ENCODE peak calls at places on chromosomes 2 and 18, in six cellular contexts. E is heart right ventricle, Y is hippocampal formation, U is NCI-H510A treated with DMSO at 0.1 percent for 48 hours, H is AG04450, Z is DMS 273 treated with DMSO at 0.1 percent for 48 hours. I is an unnamed sample.
A peak's percentile ranks its signal among the peaks of the same experiment; 100 is the strongest.

GRCh38 chr2:218368621-218369153 is 12.0 kb downstream of the CATIP start:
- DNase-seq in U (peak; percentile 79), E (peak; percentile 50), H (no peak), Y (no peak), Z (no peak), I (peak; percentile 57)

GRCh38 chr2:124283090-124283489 is 258.0 kb downstream of the CNTNAP5 start:
- DNase-seq in Z (no peak), U (peak; percentile 67), E (no peak), Y (no peak), H (no peak), I (no peak)

GRCh38 chr18:40365526-40365925 is 1589.5 kb upstream of the PIK3C3 start:
- DNase-seq in H (no peak), U (no peak), E (no peak), Z (no peak), Y (no peak), I (no peak)

GRCh38 chr2:30230855-30231725 is at the start of gene LBH:
- DNase-seq in Y (peak; percentile 69), E (peak; percentile 92), U (peak; percentile 19), Z (no peak), H (peak; percentile 85), I (peak; percentile 92)

GRCh38 chr2:88016948-88017779 is 817 bp upstream of the RNU2-63P start:
- DNase-seq in U (no peak), Y (no peak), H (no peak), Z (peak; percentile 29), E (no peak), I (peak; percentile 68)

GRCh38 chr18:22935431-22935830 is 2.3 kb downstream of the RBBP8 start:
- DNase-seq in Y (no peak), U (no peak), E (no peak), H (no peak), Z (no peak), I (no peak)

GRCh38 chr18:31977270-31977872 is 34.4 kb upstream of the TRAPPC8 start:
- DNase-seq in U (no peak), H (peak; percentile 27), Y (peak; percentile 20), Z (peak; percentile 36), E (peak; percentile 58), I (no peak)

GRCh38 chr2:234256516-234256915 is 206.0 kb downstream of the SPP2 start:
- DNase-seq in Y (no peak), Z (no peak), H (no peak), E (no peak), U (no peak), I (no peak)

GRCh38 chr18:31199190-31199769 is 36.6 kb upstream of the DSC1 start:
- DNase-seq in H (no peak), Z (no peak), Y (no peak), U (no peak), E (no peak), I (no peak)

GRCh38 chr2:5315512-5315911 is 376.7 kb upstream of the SOX11 start:
- DNase-seq in H (no peak), Y (no peak), U (no peak), Z (peak; percentile 42), E (no peak), I (no peak)

GRCh38 chr2:11995381-11995947 is 249.0 kb downstream of the LPIN1 start:
- DNase-seq in E (no peak), U (no peak), Y (no peak), H (no peak), Z (no peak), I (no peak)

GRCh38 chr2:241820625-241821384 is 11.8 kb downstream of the NEU4 start:
- DNase-seq in E (no peak), Z (no peak), H (no peak), Y (no peak), U (no peak), I (peak; percentile 29)

GRCh38 chr2:158255257-158255656 is 153.6 kb downstream of the UPP2 start:
- DNase-seq in E (no peak), Y (no peak), U (no peak), Z (no peak), H (no peak), I (no peak)

GRCh38 chr2:203802277-203803045 is 65.1 kb upstream of the CTLA4 start:
- DNase-seq in U (no peak), Z (no peak), E (no peak), Y (no peak), H (no peak), I (no peak)

GRCh38 chr2:15782009-15782751 is 158.2 kb upstream of the MYCN start:
- DNase-seq in E (no peak), Y (no peak), Z (no peak), H (no peak), U (peak; percentile 43), I (no peak)

GRCh38 chr2:11560806-11561205 is 27.0 kb downstream of the GREB1 start:
- DNase-seq in Z (no peak), Y (no peak), H (no peak), E (no peak), U (no peak), I (no peak)

GRCh38 chr18:43681661-43682060 is 404.4 kb upstream of the SYT4 start:
- DNase-seq in H (no peak), E (no peak), Z (no peak), Y (no peak), U (no peak), I (no peak)

GRCh38 chr2:201860541-201861154 is 54.3 kb downstream of the CDK15 start:
- DNase-seq in H (peak; percentile 83), E (peak; percentile 49), Z (peak; percentile 41), Y (peak; percentile 46), U (peak; percentile 55), I (no peak)

GRCh38 chr2:223230352-223230751 is 178.4 kb downstream of the KCNE4 start:
- DNase-seq in Y (no peak), U (no peak), H (no peak), E (no peak), Z (no peak), I (no peak)

GRCh38 chr18:57121542-57122112 is 25.3 kb upstream of the BOD1L2 start:
- DNase-seq in E (no peak), H (no peak), Z (no peak), U (no peak), Y (no peak), I (no peak)

GRCh38 chr2:85935746-85936208 is 47.0 kb upstream of the ST3GAL5 start:
- DNase-seq in E (no peak), Y (no peak), Z (peak; percentile 93), H (no peak), U (no peak), I (no peak)

GRCh38 chr18:68848242-68848641 is 50.4 kb downstream of the CCDC102B start:
- DNase-seq in Z (no peak), Y (no peak), E (no peak), H (no peak), U (no peak), I (no peak)

GRCh38 chr2:239181601-239182471 is 219.0 kb downstream of the HDAC4 start:
- DNase-seq in U (peak; percentile 85), Z (no peak), E (no peak), Y (no peak), H (no peak), I (no peak)

GRCh38 chr2:215466097-215466909 is 30.4 kb upstream of the FN1 start:
- DNase-seq in H (no peak), Z (no peak), U (no peak), E (peak; percentile 43), Y (no peak), I (peak; percentile 45)

GRCh38 chr2:12417811-12418210 is 298.9 kb upstream of the TRIB2 start:
- DNase-seq in U (no peak), Y (no peak), H (no peak), E (no peak), Z (no peak), I (no peak)

GRCh38 chr18:75035944-75036343 is 173.0 kb downstream of the PTGR3 start:
- DNase-seq in Z (no peak), Y (no peak), U (no peak), E (no peak), H (no peak), I (no peak)

GRCh38 chr2:28627722-28628480 is 123.7 kb upstream of the PPP1CB start:
- DNase-seq in U (no peak), E (peak; percentile 45), Y (no peak), Z (no peak), H (no peak), I (peak; percentile 58)

GRCh38 chr2:41194235-41194634 is 742.3 kb upstream of the SLC8A1 start:
- DNase-seq in E (peak; percentile 27), Z (no peak), Y (no peak), H (no peak), U (no peak), I (peak; percentile 37)

GRCh38 chr2:142946941-142947340 is 69.5 kb downstream of the KYNU start:
- DNase-seq in Y (no peak), H (no peak), U (no peak), E (no peak), Z (no peak), I (no peak)

GRCh38 chr2:241811209-241811951 is 2.4 kb downstream of the NEU4 start:
- DNase-seq in Z (no peak), H (no peak), Y (peak; percentile 70), U (no peak), E (peak; percentile 66), I (peak; percentile 85)

GRCh38 chr2:85741811-85742507 is 11.8 kb upstream of the ATOH8 start:
- DNase-seq in E (peak; percentile 51), U (peak; percentile 53), Z (peak; percentile 67), H (peak; percentile 89), Y (peak; percentile 78), I (peak; percentile 74)

GRCh38 chr2:69959425-69959824 is 2.0 kb downstream of the ASPRV1 start:
- DNase-seq in Z (no peak), H (no peak), U (no peak), E (no peak), Y (no peak), I (no peak)

GRCh38 chr18:11654736-11655604 is 34.1 kb upstream of the GNAL start:
- DNase-seq in H (no peak), Y (peak; percentile 11), Z (no peak), U (peak; percentile 35), E (peak; percentile 45), I (peak; percentile 72)

GRCh38 chr2:21676676-21677075 is 552.9 kb downstream of the TDRD15 start:
- DNase-seq in E (no peak), H (no peak), Y (no peak), Z (no peak), U (no peak), I (no peak)

GRCh38 chr2:51213826-51214225 is 181.9 kb upstream of the NRXN1 start:
- DNase-seq in U (no peak), Y (no peak), E (no peak), H (no peak), Z (no peak), I (no peak)

GRCh38 chr2:129849559-129850160 is 129.8 kb upstream of the RAB6C start:
- DNase-seq in U (peak; percentile 81), Z (peak; percentile 41), Y (no peak), E (no peak), H (peak; percentile 46), I (no peak)

GRCh38 chr18:62767321-62767720 is 52.0 kb downstream of the PHLPP1 start:
- DNase-seq in H (no peak), E (no peak), Y (no peak), Z (no peak), U (no peak), I (no peak)

GRCh38 chr2:30354621-30355020 is 92.4 kb upstream of the LCLAT1 start:
- DNase-seq in H (no peak), Z (no peak), E (no peak), Y (no peak), U (no peak), I (no peak)